ENCODE peak calls at places on chromosomes 11 and 22, in nine cellular contexts. D, C, M, Y, B, Z, I, G and X are unnamed samples.

GRCh38 chr11:120717042-120717441 is 205.5 kb downstream of the GRIK4 start:
- DNase-seq in B (no peak), G (no peak), Y (no peak), C (no peak), Z (no peak), I (no peak), D (no peak), M (no peak), X (no peak)

GRCh38 chr11:120333801-120334200 is 2.4 kb upstream of the ARHGEF12 start:
- DNase-seq in Z (no peak), D (no peak), M (no peak), B (no peak), Y (no peak), G (no peak), C (no peak), I (no peak), X (no peak)

GRCh38 chr11:133927690-133928627 is 28.8 kb downstream of the IGSF9B start:
- DNase-seq in D (peak), I (peak), Z (peak), B (peak), M (peak), C (peak), Y (peak), G (peak), X (peak)

GRCh38 chr11:95445746-95446333 is 214.8 kb upstream of the SESN3 start:
- DNase-seq in Y (no peak), B (no peak), Z (peak), I (no peak), C (no peak), G (no peak), M (no peak), D (no peak), X (no peak)

GRCh38 chr11:40401132-40401853 is 1058.2 kb downstream of the LRRC4C start:
- DNase-seq in G (no peak), M (no peak), C (no peak), Z (no peak), I (no peak), D (no peak), B (no peak), Y (no peak), X (no peak)

GRCh38 chr11:38865922-38866321 is 2267.9 kb upstream of the RAG2 start:
- DNase-seq in Y (no peak), C (no peak), D (no peak), Z (no peak), I (no peak), G (no peak), B (no peak), M (no peak), X (no peak)

GRCh38 chr11:112637046-112637445 is 324.2 kb upstream of the NCAM1 start:
- DNase-seq in B (no peak), M (no peak), I (no peak), Z (no peak), G (no peak), Y (no peak), D (no peak), C (no peak), X (peak)

GRCh38 chr22:37244114-37244921 is at the start of gene RAC2:
- DNase-seq in I (peak), B (peak), C (peak), Z (peak), Y (peak), G (no peak), M (peak), D (peak), X (peak)

GRCh38 chr11:84673753-84674152 is 953.4 kb downstream of the DLG2 start:
- DNase-seq in B (no peak), M (no peak), Y (no peak), Z (peak), C (no peak), D (no peak), G (no peak), I (no peak), X (no peak)

GRCh38 chr11:67349927-67350465 is 3.4 kb downstream of the POLD4 start:
- DNase-seq in Y (no peak), M (no peak), G (no peak), B (no peak), Z (no peak), C (no peak), I (no peak), D (no peak), X (no peak)

GRCh38 chr22:32270641-32271369 is 15.7 kb upstream of the SLC5A4 start:
- DNase-seq in C (no peak), Z (no peak), D (no peak), G (no peak), I (no peak), B (no peak), Y (no peak), M (no peak), X (no peak)

GRCh38 chr22:40797427-40797826 is 21.7 kb downstream of the SLC25A17 start:
- DNase-seq in C (no peak), B (peak), I (no peak), Y (no peak), Z (no peak), M (no peak), G (no peak), D (no peak), X (no peak)

GRCh38 chr11:98434296-98434695 is 586.5 kb upstream of the CNTN5 start:
- DNase-seq in I (no peak), D (no peak), Y (no peak), B (no peak), Z (no peak), G (no peak), C (no peak), M (no peak), X (no peak)

GRCh38 chr22:45240810-45241631 is at the start of gene KIAA0930:
- DNase-seq in Z (peak), D (peak), I (peak), C (peak), Y (peak), B (peak), M (peak), G (no peak), X (no peak)

GRCh38 chr11:10592331-10592730 is 23.9 kb upstream of the LYVE1 start:
- DNase-seq in Z (no peak), I (no peak), G (no peak), C (no peak), Y (no peak), M (no peak), B (peak), D (peak), X (no peak)

GRCh38 chr11:33674035-33674814 is 26.4 kb downstream of the C11orf91 start:
- DNase-seq in D (no peak), G (no peak), B (peak), M (no peak), Y (no peak), I (no peak), C (no peak), Z (no peak), X (no peak)

GRCh38 chr22:18954333-18954732 is 18.2 kb upstream of the PRODH start:
- DNase-seq in Z (peak), G (peak), Y (peak), C (peak), M (peak), B (peak), D (peak), I (peak), X (peak)

GRCh38 chr22:20390394-20390907 is 3.5 kb upstream of the ZNF74 start:
- DNase-seq in B (no peak), M (no peak), G (no peak), Y (no peak), Z (peak), C (no peak), D (no peak), I (no peak), X (no peak)

GRCh38 chr11:122706261-122706660 is 50.7 kb downstream of the UBASH3B start:
- DNase-seq in C (no peak), G (no peak), D (no peak), M (no peak), B (peak), Y (no peak), Z (no peak), I (no peak), X (no peak)

GRCh38 chr22:35657571-35658312 is 9.5 kb downstream of the APOL6 start:
- DNase-seq in C (no peak), I (no peak), D (no peak), G (no peak), M (no peak), Y (no peak), Z (no peak), B (no peak), X (no peak)

GRCh38 chr11:70137383-70137782 is 59.3 kb downstream of the ANO1 start:
- DNase-seq in C (no peak), M (no peak), G (no peak), D (no peak), Y (no peak), B (no peak), I (no peak), Z (no peak), X (no peak)

GRCh38 chr22:29031236-29031982 is 30.2 kb downstream of the C22orf31 start:
- DNase-seq in M (no peak), G (peak), Z (peak), C (peak), Y (peak), I (peak), B (peak), D (no peak), X (no peak)

GRCh38 chr11:297666-298405 is 1.5 kb downstream of the IFITM5 start:
- DNase-seq in C (peak), B (peak), Y (no peak), D (no peak), Z (no peak), G (no peak), I (peak), M (no peak), X (no peak)

GRCh38 chr11:2342981-2343380 is 34.1 kb upstream of the CD81 start:
- DNase-seq in M (no peak), Y (no peak), C (no peak), D (no peak), B (no peak), I (no peak), G (no peak), Z (no peak), X (no peak)

GRCh38 chr11:65912840-65913239 is 6.0 kb downstream of the C11orf68 start:
- DNase-seq in B (peak), G (no peak), Z (no peak), D (no peak), C (no peak), M (no peak), I (no peak), Y (no peak), X (no peak)

GRCh38 chr11:32297629-32298028 is 137.7 kb downstream of the WT1 start:
- DNase-seq in G (no peak), M (no peak), B (peak), C (no peak), D (peak), Z (no peak), Y (no peak), I (no peak), X (peak)

GRCh38 chr22:25174888-25175411 is 24.7 kb upstream of the CRYBB3 start:
- DNase-seq in C (no peak), I (no peak), B (no peak), Z (no peak), Y (no peak), G (no peak), M (no peak), D (no peak), X (no peak)

GRCh38 chr11:131146817-131147490 is 223.5 kb upstream of the NTM start:
- DNase-seq in Y (no peak), C (no peak), I (no peak), D (no peak), G (no peak), Z (no peak), M (no peak), B (peak), X (no peak)

GRCh38 chr11:29773656-29774264 is 243.1 kb downstream of the KCNA4 start:
- DNase-seq in Y (no peak), G (no peak), Z (no peak), M (no peak), D (no peak), I (peak), B (no peak), C (no peak), X (no peak)